ENCODE peak calls at places on chromosomes 13 and 19, in four cellular contexts. G, S, M and F are unnamed samples.

GRCh38 chr13:33105387-33106005 is 89.3 kb downstream of the KL start:
- DNase-seq in G (no peak), S (no peak), M (no peak), F (no peak)

GRCh38 chr13:77250968-77251367 is 75.9 kb downstream of the MYCBP2 start:
- DNase-seq in G (no peak), S (no peak), M (peak; percentile 8), F (no peak)

GRCh38 chr13:34019870-34020269 is 201.9 kb downstream of the RFC3 start:
- DNase-seq in G (no peak), S (no peak), M (no peak), F (peak; percentile 99)

GRCh38 chr13:106417467-106418110 is 117.9 kb downstream of the EFNB2 start:
- DNase-seq in G (no peak), S (no peak), M (no peak), F (no peak)

GRCh38 chr19:1248454-1249297 is at the start of gene MIDN:
- DNase-seq in G (peak; percentile 95), S (no peak), M (peak; percentile 87), F (peak; percentile 75)

GRCh38 chr19:55536366-55536765 is 567 bp downstream of the SBK2 start:
- DNase-seq in G (no peak), S (no peak), M (no peak), F (no peak)

GRCh38 chr19:28142258-28142657 is 1070.7 kb downstream of the UQCRFS1 start:
- DNase-seq in G (no peak), S (no peak), M (no peak), F (no peak)

GRCh38 chr13:32984857-32985626 is 31.2 kb upstream of the KL start:
- DNase-seq in G (no peak), S (no peak), M (no peak), F (no peak)

GRCh38 chr19:12872941-12873890 is 8.0 kb downstream of the DNASE2 start:
- DNase-seq in G (peak; percentile 55), S (peak; percentile 55), M (peak; percentile 83), F (peak; percentile 17)

GRCh38 chr19:15935167-15935702 is 906 bp upstream of the CYP4F11 start:
- DNase-seq in G (no peak), S (no peak), M (no peak), F (peak; percentile 39)

GRCh38 chr13:20429682-20430081 is 96.0 kb downstream of the CRYL1 start:
- DNase-seq in G (no peak), S (no peak), M (no peak), F (no peak)

GRCh38 chr13:111491021-111491420 is 170.6 kb downstream of the TEX29 start:
- DNase-seq in G (no peak), S (no peak), M (no peak), F (no peak)

GRCh38 chr13:79440958-79441553 is 35.0 kb upstream of the RBM26 start:
- DNase-seq in G (no peak), S (no peak), M (no peak), F (no peak)

GRCh38 chr19:49261602-49262001 is 63.4 kb downstream of the SLC6A16 start:
- DNase-seq in G (no peak), S (no peak), M (no peak), F (no peak)

DNA sequence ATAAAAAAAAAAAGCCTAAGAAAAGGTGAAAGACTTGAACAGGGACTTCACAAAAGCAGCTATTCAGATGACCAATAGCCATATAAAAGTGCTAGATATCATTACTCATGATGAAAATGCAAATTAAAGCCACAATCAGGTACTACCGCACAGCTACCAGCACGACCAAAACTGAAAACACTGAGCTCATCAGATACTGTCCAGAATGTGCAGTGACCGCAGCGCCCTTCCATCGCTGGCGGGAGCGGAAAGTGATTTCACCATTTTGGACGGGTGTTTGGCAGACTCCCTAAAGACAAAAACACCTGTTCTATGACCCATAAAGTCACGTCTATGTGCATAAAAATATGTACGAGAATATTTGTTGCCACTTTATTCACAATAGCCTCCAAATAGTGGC is 60.7 kb downstream of the SLC6A16 start:
- DNase-seq in G (no peak), S (no peak), M (no peak), F (no peak)
- TF ChIP-seq TAF1 in G (no peak), S (no peak), M (no peak), F (no peak)

GRCh38 chr13:51620165-51620983 is 36.1 kb downstream of the WDFY2 start:
- DNase-seq in G (no peak), S (no peak), M (no peak), F (peak; percentile 98)
- TF ChIP-seq TAF1 in G (no peak), S (no peak), M (no peak), F (peak; percentile 19)

GRCh38 chr19:8526345-8527062 is 12.5 kb upstream of the ZNF414 start:
- DNase-seq in G (peak; percentile 97), S (no peak), M (peak; percentile 95), F (peak; percentile 87)
- TF ChIP-seq TAF1 in G (no peak), S (no peak), M (peak; percentile 25), F (peak; percentile 50)

GRCh38 chr19:2325261-2326046 is 2.9 kb downstream of the LSM7 start:
- DNase-seq in G (no peak), S (no peak), M (no peak), F (no peak)
- TF ChIP-seq TAF1 in G (no peak), S (no peak), M (no peak), F (no peak)